ENCODE peak calls at places on chromosomes 12 and 14, in six cellular contexts. L is PC-9, R is nephron progenitor cell, V is bronchial epithelial cell, I is hepatocyte, U is pancreas. J is an unnamed sample.

GRCh38 chr12:124786065-124786964 is 77.3 kb downstream of the SCARB1 start:
- DNase-seq in L (no peak), R (peak; percentile 90), V (peak; percentile 87), I (peak; percentile 80), U (peak; percentile 57), J (no peak)

GRCh38 chr14:105491366-105492006 is 440 bp downstream of the TEDC1 start:
- DNase-seq in L (peak; percentile 74), R (peak; percentile 90), V (peak; percentile 48), I (peak; percentile 65), U (peak; percentile 85), J (peak; percentile 96)

GRCh38 chr12:57091633-57092528 is 3.0 kb downstream of the NAB2 start:
- DNase-seq in L (no peak), R (no peak), V (no peak), I (no peak), U (no peak), J (no peak)

GRCh38 chr14:95495538-95496025 is 20.9 kb downstream of the SYNE3 start:
- DNase-seq in L (no peak), R (no peak), V (peak; percentile 83), I (no peak), U (no peak), J (peak; percentile 81)

GRCh38 chr12:124411291-124411878 is 116.5 kb downstream of the RFLNA start:
- DNase-seq in L (no peak), R (peak; percentile 52), V (peak; percentile 83), I (peak; percentile 72), U (no peak), J (no peak)

GRCh38 chr12:131599214-131600159 is 111.4 kb upstream of the SFSWAP start:
- DNase-seq in L (no peak), R (no peak), V (no peak), I (no peak), U (no peak), J (no peak)

GRCh38 chr14:74257988-74258704 is 18.9 kb downstream of the VSX2 start:
- DNase-seq in L (no peak), R (peak; percentile 25), V (no peak), I (no peak), U (no peak), J (no peak)

GRCh38 chr14:35929171-35929570 is 103.0 kb downstream of the BRMS1L start:
- DNase-seq in L (no peak), R (no peak), V (no peak), I (no peak), U (no peak), J (no peak)

GRCh38 chr14:73997944-73998451 is 21.1 kb downstream of the ENTPD5 start:
- DNase-seq in L (no peak), R (no peak), V (no peak), I (no peak), U (no peak), J (no peak)

GRCh38 chr12:58920102-58920955 is at the start of gene LRIG3:
- DNase-seq in L (peak; percentile 81), R (peak; percentile 84), V (peak; percentile 64), I (peak; percentile 96), U (peak; percentile 92), J (peak; percentile 76)

GRCh38 chr12:88509851-88510250 is 70.4 kb downstream of the KITLG start:
- DNase-seq in L (no peak), R (no peak), V (no peak), I (no peak), U (no peak), J (no peak)

GRCh38 chr14:106039400-106039799 is 513.0 kb downstream of the TMEM121 start:
- DNase-seq in L (no peak), R (no peak), V (no peak), I (no peak), U (peak; percentile 28), J (peak; percentile 5)

GRCh38 chr12:70267550-70267949 is 24.3 kb downstream of the CNOT2 start:
- DNase-seq in L (no peak), R (no peak), V (no peak), I (no peak), U (no peak), J (no peak)

GRCh38 chr14:67420102-67420739 is 8.3 kb upstream of the PLEK2 start:
- DNase-seq in L (no peak), R (no peak), V (no peak), I (no peak), U (no peak), J (peak; percentile 44)

GRCh38 chr12:5388581-5389535 is 43.0 kb upstream of the NTF3 start:
- DNase-seq in L (no peak), R (no peak), V (peak; percentile 80), I (no peak), U (no peak), J (no peak)

GRCh38 chr12:11652351-11653040 is 3.0 kb downstream of the ETV6 start:
- DNase-seq in L (no peak), R (no peak), V (peak; percentile 45), I (peak; percentile 20), U (no peak), J (peak; percentile 55)

GRCh38 chr14:89848165-89848564 is 106.4 kb downstream of the EFCAB11 start:
- DNase-seq in L (no peak), R (no peak), V (no peak), I (no peak), U (no peak), J (no peak)

GRCh38 chr12:6952121-6952859 is 1.1 kb downstream of the PTPN6 start:
- DNase-seq in L (no peak), R (no peak), V (no peak), I (no peak), U (peak; percentile 18), J (no peak)

GRCh38 chr12:91577586-91578539 is 395.2 kb upstream of the DCN start:
- DNase-seq in L (no peak), R (no peak), V (peak; percentile 44), I (peak; percentile 12), U (no peak), J (peak; percentile 37)
- TF ChIP-seq CTCF in L (peak; percentile 81), R (peak; percentile 65), V (peak; percentile 17), I (peak; percentile 68), U (peak; percentile 44), J (peak; percentile 24)

DNA sequence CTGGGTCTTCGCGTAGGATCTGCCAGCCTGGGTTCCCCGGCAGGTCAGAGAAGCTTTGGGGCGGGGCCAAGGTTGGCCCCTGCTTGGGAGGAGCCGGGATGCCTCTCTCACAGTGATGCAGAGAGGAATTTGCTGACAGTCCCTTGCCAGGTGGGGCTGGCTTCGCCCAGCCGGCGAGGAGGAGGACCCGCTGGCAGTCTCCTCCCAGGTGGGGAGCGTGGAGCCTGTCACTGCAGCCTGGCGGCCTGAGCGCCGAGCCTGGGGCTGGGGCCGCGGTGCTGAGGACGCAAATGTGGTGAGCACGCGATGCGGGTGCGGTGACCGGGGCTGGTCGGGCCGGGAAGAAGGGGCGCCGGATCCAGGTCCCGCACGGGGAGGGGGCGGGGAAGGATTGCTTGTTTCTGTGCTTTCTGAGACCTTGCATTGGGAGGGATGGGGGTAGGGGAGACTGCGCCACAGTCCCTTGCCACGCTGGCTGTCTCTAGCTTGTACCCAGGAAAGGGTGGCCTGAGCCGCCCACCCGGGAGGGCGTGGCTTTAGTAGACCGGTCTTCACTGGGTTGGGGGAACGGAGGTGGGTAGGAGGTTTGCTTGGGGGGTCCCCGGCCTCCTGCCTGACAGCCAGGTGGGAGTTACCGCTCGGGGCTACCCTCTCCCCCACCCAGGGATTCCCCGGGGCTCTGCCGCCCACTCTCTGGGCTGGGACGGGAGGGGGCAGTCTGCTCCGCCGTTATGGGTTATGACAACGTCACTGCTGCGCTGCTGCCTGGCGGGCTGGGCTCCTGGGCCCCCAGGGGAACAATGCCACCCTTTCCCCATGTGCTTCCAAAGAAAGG is at the start of gene TMEM63C:
- DNase-seq in L (peak; percentile 92), R (peak; percentile 83), V (peak; percentile 72), I (peak; percentile 92), U (peak; percentile 80), J (peak; percentile 75)
- TF ChIP-seq CTCF in L (no peak), R (no peak), V (peak; percentile 15), I (no peak), U (no peak), J (no peak)

GRCh38 chr12:52050116-52050770 is 999 bp upstream of the NR4A1 start:
- DNase-seq in L (no peak), R (no peak), V (no peak), I (peak; percentile 47), U (peak; percentile 81), J (no peak)

GRCh38 chr12:52049688-52050087 is 1.6 kb upstream of the NR4A1 start:
- DNase-seq in L (no peak), R (no peak), V (no peak), I (no peak), U (no peak), J (no peak)

GRCh38 chr12:52052471-52053186 is 1.4 kb downstream of the NR4A1 start:
- DNase-seq in L (peak; percentile 47), R (no peak), V (peak; percentile 64), I (peak; percentile 21), U (peak; percentile 78), J (no peak)

GRCh38 chr12:52049286-52049685 is 2.0 kb upstream of the NR4A1 start:
- DNase-seq in L (no peak), R (no peak), V (no peak), I (no peak), U (no peak), J (no peak)

GRCh38 chr12:52050771-52051541 is at the start of gene NR4A1:
- DNase-seq in L (peak; percentile 94), R (peak; percentile 99), V (peak; percentile 65), I (peak; percentile 98), U (peak; percentile 99), J (peak; percentile 99)
- TF ChIP-seq CTCF in L (no peak), R (no peak), V (peak; percentile 19), I (peak; percentile 28), U (no peak), J (no peak)

GRCh38 chr12:108495054-108495453 is 20.0 kb upstream of the FICD start:
- DNase-seq in L (no peak), R (peak; percentile 48), V (peak; percentile 36), I (no peak), U (no peak), J (peak; percentile 58)
- TF ChIP-seq CTCF in L (peak; percentile 67), R (peak; percentile 60), V (peak; percentile 54), I (peak; percentile 38), U (no peak), J (peak; percentile 35)

GRCh38 chr14:58071341-58071740 is 80.7 kb downstream of the ARMH4 start:
- DNase-seq in L (no peak), R (no peak), V (no peak), I (no peak), U (no peak), J (no peak)

GRCh38 chr14:58068306-58068705 is 83.7 kb downstream of the ARMH4 start:
- DNase-seq in L (no peak), R (no peak), V (no peak), I (no peak), U (no peak), J (no peak)

GRCh38 chr14:58073516-58073915 is 78.5 kb downstream of the ARMH4 start:
- DNase-seq in L (no peak), R (no peak), V (no peak), I (no peak), U (no peak), J (no peak)

GRCh38 chr14:58077621-58078020 is 74.4 kb downstream of the ARMH4 start:
- DNase-seq in L (no peak), R (no peak), V (no peak), I (no peak), U (no peak), J (no peak)

GRCh38 chr14:58072288-58073071 is 79.5 kb downstream of the ARMH4 start:
- DNase-seq in L (peak; percentile 37), R (peak; percentile 69), V (peak; percentile 65), I (peak; percentile 80), U (peak; percentile 25), J (peak; percentile 46)
- TF ChIP-seq CTCF in L (peak; percentile 82), R (peak; percentile 66), V (peak; percentile 68), I (peak; percentile 84), U (peak; percentile 61), J (peak; percentile 62)